ENCODE peak calls at places on chromosome 13, in seven cellular contexts. D, R, C, I, E, X and J are unnamed samples. For H3K9me3, H3K4me1 and H3K27me3, the result is how much of the 10 kb centered on the place peaks cover.

GRCh38 chr13:26541678-26542553 is 15.6 kb upstream of the WASF3 start:
- DNase-seq in R (no peak), D (no peak), C (no peak), X (no peak), I (no peak), E (no peak), J (no peak)

GRCh38 chr13:45889582-45890243 is 38.2 kb upstream of the SIAH3 start:
- DNase-seq in X (no peak), E (no peak), C (no peak), R (no peak), D (no peak), I (no peak), J (no peak)

GRCh38 chr13:74187564-74187963 is 53.4 kb upstream of the KLF12 start:
- DNase-seq in D (no peak), I (peak), E (no peak), C (no peak), R (peak), X (no peak), J (no peak)

GRCh38 chr13:83221256-83221655 is 661.0 kb downstream of the SLITRK1 start:
- DNase-seq in E (no peak), I (peak), D (no peak), R (no peak), X (no peak), C (peak), J (no peak)

GRCh38 chr13:93698016-93698613 is 471.5 kb downstream of the GPC6 start:
- DNase-seq in R (no peak), X (no peak), E (no peak), D (no peak), C (no peak), I (no peak), J (no peak)

GRCh38 chr13:65594255-65594654 is 1635.9 kb downstream of the PCDH9 start:
- DNase-seq in I (no peak), E (no peak), R (no peak), D (no peak), C (no peak), X (no peak), J (no peak)

GRCh38 chr13:112619730-112620639 is 32.0 kb upstream of the TUBGCP3 start:
- DNase-seq in D (no peak), I (no peak), E (no peak), C (peak), X (no peak), R (no peak), J (no peak)

GRCh38 chr13:37617162-37617561 is 18.6 kb upstream of the POSTN start:
- DNase-seq in X (no peak), E (no peak), D (no peak), R (no peak), C (peak), I (peak), J (no peak)

DNA sequence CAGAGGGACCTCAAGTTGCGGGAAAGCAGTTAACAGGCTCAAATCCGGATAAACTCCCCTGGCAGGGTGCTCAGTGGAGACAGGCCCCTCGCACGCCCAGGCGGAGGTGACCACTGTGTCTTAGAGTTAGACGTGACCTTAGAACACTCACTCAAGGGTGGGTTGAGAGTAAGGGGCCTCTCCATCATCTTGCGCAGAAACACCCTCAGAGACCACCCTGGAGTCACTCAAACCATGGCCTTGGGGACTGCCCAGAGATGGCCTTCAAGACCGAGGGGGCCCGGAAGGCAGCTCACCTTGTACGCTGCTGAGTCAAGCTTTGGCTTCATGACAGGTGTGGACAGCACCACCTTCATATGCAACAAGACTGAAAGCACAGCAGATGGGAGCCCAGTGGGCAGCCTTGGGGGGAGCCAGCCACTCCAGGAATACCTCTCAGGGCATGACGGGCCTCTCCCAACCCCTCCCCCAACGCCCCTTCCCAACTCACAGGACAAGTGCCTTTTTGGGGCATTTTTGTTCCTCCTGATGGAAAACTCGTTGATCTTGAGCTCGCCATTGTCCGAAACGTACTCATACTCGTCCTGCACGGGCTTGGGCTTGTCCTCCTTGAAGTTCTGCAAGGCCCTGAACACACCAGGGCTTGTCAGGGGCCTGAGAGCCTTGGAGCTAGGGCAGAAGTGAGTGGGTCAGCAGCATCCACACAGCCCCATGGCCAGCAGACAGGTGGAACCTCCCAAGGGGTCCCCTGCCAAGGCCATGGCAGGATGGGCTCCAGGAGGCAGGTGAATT is 229.2 kb downstream of the TUBA3C start:
- DNase-seq in D (no peak), I (no peak), R (no peak), C (no peak), X (no peak), E (no peak), J (no peak)
- H3K9me3 ChIP-seq in D (under half), I (under half), R (under half), C (under half), X (under half), E (under half), J (under half)

GRCh38 chr13:79937311-79938243 is 403.3 kb downstream of the SPRY2 start:
- DNase-seq in R (no peak), D (no peak), X (no peak), C (no peak), I (no peak), E (no peak), J (no peak)
- H3K4me1 ChIP-seq in R (under half), D (under half), X (under half), C (under half), I (under half), E (under half), J (under half)

GRCh38 chr13:51148223-51148951 is 37.3 kb upstream of the C13orf42 start:
- DNase-seq in R (no peak), C (no peak), I (no peak), D (no peak), X (no peak), E (no peak), J (no peak)

GRCh38 chr13:51147732-51148131 is 36.7 kb upstream of the C13orf42 start:
- DNase-seq in R (no peak), C (no peak), E (no peak), X (no peak), I (no peak), D (no peak), J (no peak)

GRCh38 chr13:51151463-51151862 is 40.4 kb upstream of the C13orf42 start:
- DNase-seq in I (no peak), C (no peak), E (no peak), D (no peak), R (no peak), X (no peak), J (no peak)

GRCh38 chr13:51148952-51149573 is 38.0 kb upstream of the C13orf42 start:
- DNase-seq in R (no peak), X (peak), D (peak), I (peak), E (peak), C (peak), J (no peak)

DNA sequence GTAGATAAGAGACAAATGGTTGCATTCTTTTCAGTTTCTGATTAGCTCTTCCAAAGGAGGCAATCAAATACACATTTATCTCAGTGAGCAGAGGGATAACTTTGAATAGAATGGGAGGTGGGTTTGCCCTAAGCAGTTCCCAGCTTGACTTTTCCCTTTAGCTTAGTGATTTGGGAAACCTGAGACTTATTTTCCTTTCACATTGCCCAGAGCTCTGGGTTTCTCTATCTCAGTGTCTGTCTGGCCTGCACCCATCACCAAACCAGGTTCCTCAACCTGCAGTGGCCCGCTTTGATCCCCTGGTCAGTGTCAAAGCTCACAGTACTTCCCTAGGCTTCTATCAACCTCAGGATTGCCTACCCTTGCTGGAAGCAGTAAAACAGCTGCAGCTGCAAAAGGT is 35.6 kb upstream of the C13orf42 start:
- DNase-seq in D (no peak), E (no peak), I (no peak), R (no peak), C (no peak), X (no peak), J (no peak)
- H3K27me3 ChIP-seq in D (under half), E (under half), I (under half), R (under half), C (under half), X (under half), J (under half)

GRCh38 chr13:19059016-19059780 is 122.4 kb downstream of the TUBA3C start:
- DNase-seq in I (no peak), X (no peak), E (no peak), D (no peak), R (no peak), C (no peak), J (no peak)

GRCh38 chr13:19062019-19062646 is 119.5 kb downstream of the TUBA3C start:
- DNase-seq in E (no peak), R (no peak), C (no peak), D (no peak), I (no peak), X (no peak), J (no peak)

GRCh38 chr13:19060311-19061002 is 121.2 kb downstream of the TUBA3C start:
- DNase-seq in C (no peak), E (no peak), X (no peak), I (no peak), D (no peak), R (no peak), J (no peak)

GRCh38 chr13:19061278-19061677 is 120.3 kb downstream of the TUBA3C start:
- DNase-seq in E (no peak), X (no peak), D (no peak), R (no peak), C (no peak), I (no peak), J (no peak)

DNA sequence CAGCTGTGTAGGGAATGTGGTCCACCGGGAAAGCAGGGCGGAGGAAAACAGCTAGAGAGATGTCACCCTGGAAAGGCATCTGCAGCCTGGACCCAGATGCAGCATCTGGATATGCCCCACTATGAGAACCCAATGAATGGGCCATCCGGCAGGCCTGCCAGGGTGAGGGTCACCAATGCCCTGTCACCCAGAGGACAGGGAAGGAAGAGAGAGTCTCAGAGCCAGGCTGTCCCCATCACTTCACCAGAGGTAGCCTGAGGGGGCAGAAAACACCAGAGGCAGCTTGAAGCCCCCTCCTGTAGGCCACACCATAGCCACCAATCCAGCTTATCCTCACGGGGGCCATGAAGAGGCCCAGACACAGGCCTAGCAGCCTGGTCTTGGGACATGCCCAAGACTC is 118.8 kb downstream of the TUBA3C start:
- DNase-seq in X (no peak), C (no peak), R (no peak), I (no peak), D (no peak), E (no peak), J (no peak)
- H3K9me3 ChIP-seq in X (under half), C (under half), R (under half), I (under half), D (under half), E (under half), J (under half)

DNA sequence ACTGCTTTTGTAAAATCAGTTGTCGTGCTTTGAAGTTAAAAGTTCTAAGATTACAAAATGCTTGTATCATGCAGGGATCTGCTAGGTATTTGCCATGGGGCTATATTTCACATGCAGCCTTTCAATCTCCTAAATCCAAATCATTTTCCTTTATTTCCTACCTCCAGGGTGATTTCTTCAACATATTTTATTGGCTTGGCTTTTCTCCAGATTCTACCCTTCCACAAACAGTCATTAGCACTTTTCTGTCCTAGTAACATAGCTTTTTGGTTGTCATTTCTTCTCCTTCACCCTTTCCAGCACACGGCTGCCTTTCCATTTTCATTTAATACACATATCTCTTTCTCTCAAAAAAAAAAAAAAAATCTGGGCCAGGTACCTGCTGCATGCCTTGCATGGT is 274.6 kb downstream of the DNAJC15 start:
- DNase-seq in X (no peak), C (no peak), I (no peak), D (no peak), E (no peak), R (no peak), J (no peak)
- H3K4me1 ChIP-seq in X (under half), C (under half), I (under half), D (under half), E (under half), R (under half), J (under half)